ENCODE peak calls at places on chromosomes 1 and 21, in four cellular contexts. One of them, this sample, is unnamed.

GRCh38 chr1:97334454-97334853 is 586.4 kb downstream of the DPYD start:
- DNase-seq in Peyer's patch: no peak
- DNase-seq in stimulated activated CD4-positive, alpha-beta T cell treated with anti-CD3 and anti-CD28 coated beads, Interleukin-4, amount 100 ng/mL, for 48 hours: no peak
- DNase-seq in endothelial cell: no peak
- DNase-seq in this sample: no peak

GRCh38 chr1:243849089-243850012 is 692 bp downstream of the AKT3 start:
- DNase-seq in Peyer's patch: peak
- DNase-seq in stimulated activated CD4-positive, alpha-beta T cell treated with anti-CD3 and anti-CD28 coated beads, Interleukin-4, amount 100 ng/mL, for 48 hours: peak
- DNase-seq in endothelial cell: peak
- DNase-seq in this sample: peak

GRCh38 chr1:38608202-38608864 is 251.2 kb downstream of the RRAGC start:
- DNase-seq in Peyer's patch: no peak
- DNase-seq in stimulated activated CD4-positive, alpha-beta T cell treated with anti-CD3 and anti-CD28 coated beads, Interleukin-4, amount 100 ng/mL, for 48 hours: no peak
- DNase-seq in endothelial cell: peak
- DNase-seq in this sample: no peak

GRCh38 chr1:88079036-88079435 is 605.0 kb upstream of the PKN2 start:
- DNase-seq in Peyer's patch: no peak
- DNase-seq in stimulated activated CD4-positive, alpha-beta T cell treated with anti-CD3 and anti-CD28 coated beads, Interleukin-4, amount 100 ng/mL, for 48 hours: no peak
- DNase-seq in endothelial cell: peak
- DNase-seq in this sample: peak

GRCh38 chr1:24089743-24090555 is 22.0 kb downstream of the MYOM3 start:
- DNase-seq in Peyer's patch: peak
- DNase-seq in stimulated activated CD4-positive, alpha-beta T cell treated with anti-CD3 and anti-CD28 coated beads, Interleukin-4, amount 100 ng/mL, for 48 hours: no peak
- DNase-seq in endothelial cell: no peak
- DNase-seq in this sample: peak

GRCh38 chr1:211829343-211830054 is 1.1 kb downstream of the LPGAT1 start:
- DNase-seq in Peyer's patch: peak
- DNase-seq in stimulated activated CD4-positive, alpha-beta T cell treated with anti-CD3 and anti-CD28 coated beads, Interleukin-4, amount 100 ng/mL, for 48 hours: no peak
- DNase-seq in endothelial cell: peak
- DNase-seq in this sample: peak

GRCh38 chr1:89943846-89944781 is 50.8 kb upstream of the ZNF326 start:
- DNase-seq in Peyer's patch: no peak
- DNase-seq in stimulated activated CD4-positive, alpha-beta T cell treated with anti-CD3 and anti-CD28 coated beads, Interleukin-4, amount 100 ng/mL, for 48 hours: no peak
- DNase-seq in endothelial cell: no peak
- DNase-seq in this sample: no peak

GRCh38 chr1:103110701-103111100 is 2.4 kb upstream of the COL11A1 start:
- DNase-seq in Peyer's patch: no peak
- DNase-seq in stimulated activated CD4-positive, alpha-beta T cell treated with anti-CD3 and anti-CD28 coated beads, Interleukin-4, amount 100 ng/mL, for 48 hours: no peak
- DNase-seq in endothelial cell: no peak
- DNase-seq in this sample: no peak

GRCh38 chr1:210883821-210884220 is 250.1 kb downstream of the KCNH1 start:
- DNase-seq in Peyer's patch: no peak
- DNase-seq in stimulated activated CD4-positive, alpha-beta T cell treated with anti-CD3 and anti-CD28 coated beads, Interleukin-4, amount 100 ng/mL, for 48 hours: no peak
- DNase-seq in endothelial cell: no peak
- DNase-seq in this sample: peak

GRCh38 chr1:199282910-199283309 is 644.1 kb downstream of the PTPRC start:
- DNase-seq in Peyer's patch: no peak
- DNase-seq in stimulated activated CD4-positive, alpha-beta T cell treated with anti-CD3 and anti-CD28 coated beads, Interleukin-4, amount 100 ng/mL, for 48 hours: no peak
- DNase-seq in endothelial cell: no peak
- DNase-seq in this sample: no peak

GRCh38 chr1:200931776-200932175 is 37.1 kb downstream of the INAVA start:
- DNase-seq in Peyer's patch: no peak
- DNase-seq in stimulated activated CD4-positive, alpha-beta T cell treated with anti-CD3 and anti-CD28 coated beads, Interleukin-4, amount 100 ng/mL, for 48 hours: no peak
- DNase-seq in endothelial cell: no peak
- DNase-seq in this sample: no peak

GRCh38 chr1:45617618-45618017 is 6.2 kb downstream of the CCDC17 start:
- DNase-seq in Peyer's patch: no peak
- DNase-seq in stimulated activated CD4-positive, alpha-beta T cell treated with anti-CD3 and anti-CD28 coated beads, Interleukin-4, amount 100 ng/mL, for 48 hours: no peak
- DNase-seq in endothelial cell: no peak
- DNase-seq in this sample: peak

GRCh38 chr1:26170472-26170821 is 739 bp downstream of the ZNF593 start:
- DNase-seq in Peyer's patch: no peak
- DNase-seq in stimulated activated CD4-positive, alpha-beta T cell treated with anti-CD3 and anti-CD28 coated beads, Interleukin-4, amount 100 ng/mL, for 48 hours: no peak
- DNase-seq in endothelial cell: no peak
- DNase-seq in this sample: peak

GRCh38 chr21:31530364-31530763 is 129.1 kb upstream of the SOD1 start:
- DNase-seq in Peyer's patch: no peak
- DNase-seq in stimulated activated CD4-positive, alpha-beta T cell treated with anti-CD3 and anti-CD28 coated beads, Interleukin-4, amount 100 ng/mL, for 48 hours: no peak
- DNase-seq in endothelial cell: no peak
- DNase-seq in this sample: no peak

GRCh38 chr1:54839824-54840223 is 38.7 kb upstream of the TTC22 start:
- DNase-seq in Peyer's patch: no peak
- DNase-seq in stimulated activated CD4-positive, alpha-beta T cell treated with anti-CD3 and anti-CD28 coated beads, Interleukin-4, amount 100 ng/mL, for 48 hours: no peak
- DNase-seq in endothelial cell: no peak
- DNase-seq in this sample: peak

GRCh38 chr1:156104065-156104810 is 10.3 kb upstream of the LMNA start:
- DNase-seq in Peyer's patch: peak
- DNase-seq in stimulated activated CD4-positive, alpha-beta T cell treated with anti-CD3 and anti-CD28 coated beads, Interleukin-4, amount 100 ng/mL, for 48 hours: no peak
- DNase-seq in endothelial cell: peak
- DNase-seq in this sample: peak

GRCh38 chr1:40001456-40001855 is 39.1 kb upstream of the CAP1 start:
- DNase-seq in Peyer's patch: no peak
- DNase-seq in stimulated activated CD4-positive, alpha-beta T cell treated with anti-CD3 and anti-CD28 coated beads, Interleukin-4, amount 100 ng/mL, for 48 hours: no peak
- DNase-seq in endothelial cell: no peak
- DNase-seq in this sample: no peak

GRCh38 chr1:97378596-97378995 is 542.2 kb downstream of the DPYD start:
- DNase-seq in Peyer's patch: no peak
- DNase-seq in stimulated activated CD4-positive, alpha-beta T cell treated with anti-CD3 and anti-CD28 coated beads, Interleukin-4, amount 100 ng/mL, for 48 hours: no peak
- DNase-seq in endothelial cell: no peak
- DNase-seq in this sample: no peak

GRCh38 chr1:204258213-204259115 is 44.7 kb upstream of the GOLT1A start:
- DNase-seq in Peyer's patch: peak
- DNase-seq in stimulated activated CD4-positive, alpha-beta T cell treated with anti-CD3 and anti-CD28 coated beads, Interleukin-4, amount 100 ng/mL, for 48 hours: peak
- DNase-seq in endothelial cell: peak
- DNase-seq in this sample: peak

GRCh38 chr1:156086256-156086662 is 4.0 kb upstream of the MEX3A start:
- DNase-seq in Peyer's patch: no peak
- DNase-seq in stimulated activated CD4-positive, alpha-beta T cell treated with anti-CD3 and anti-CD28 coated beads, Interleukin-4, amount 100 ng/mL, for 48 hours: no peak
- DNase-seq in endothelial cell: no peak
- DNase-seq in this sample: no peak

GRCh38 chr1:87950369-87950768 is 621.7 kb downstream of the LMO4 start:
- DNase-seq in Peyer's patch: no peak
- DNase-seq in stimulated activated CD4-positive, alpha-beta T cell treated with anti-CD3 and anti-CD28 coated beads, Interleukin-4, amount 100 ng/mL, for 48 hours: no peak
- DNase-seq in endothelial cell: no peak
- DNase-seq in this sample: no peak

GRCh38 chr1:65758128-65758527 is 34.6 kb upstream of the PDE4B start:
- DNase-seq in Peyer's patch: no peak
- DNase-seq in stimulated activated CD4-positive, alpha-beta T cell treated with anti-CD3 and anti-CD28 coated beads, Interleukin-4, amount 100 ng/mL, for 48 hours: no peak
- DNase-seq in endothelial cell: no peak
- DNase-seq in this sample: no peak

GRCh38 chr1:31507676-31508530 is 68.4 kb upstream of the TINAGL1 start:
- DNase-seq in Peyer's patch: no peak
- DNase-seq in stimulated activated CD4-positive, alpha-beta T cell treated with anti-CD3 and anti-CD28 coated beads, Interleukin-4, amount 100 ng/mL, for 48 hours: no peak
- DNase-seq in endothelial cell: no peak
- DNase-seq in this sample: no peak

GRCh38 chr1:205375816-205376545 is 19.3 kb upstream of the KLHDC8A start:
- DNase-seq in Peyer's patch: no peak
- DNase-seq in stimulated activated CD4-positive, alpha-beta T cell treated with anti-CD3 and anti-CD28 coated beads, Interleukin-4, amount 100 ng/mL, for 48 hours: no peak
- DNase-seq in endothelial cell: no peak
- DNase-seq in this sample: peak

GRCh38 chr1:31007462-31007991 is 58.0 kb downstream of the PUM1 start:
- DNase-seq in Peyer's patch: no peak
- DNase-seq in stimulated activated CD4-positive, alpha-beta T cell treated with anti-CD3 and anti-CD28 coated beads, Interleukin-4, amount 100 ng/mL, for 48 hours: no peak
- DNase-seq in endothelial cell: no peak
- DNase-seq in this sample: peak

GRCh38 chr1:233289676-233290075 is 5.8 kb downstream of the PCNX2 start:
- DNase-seq in Peyer's patch: no peak
- DNase-seq in stimulated activated CD4-positive, alpha-beta T cell treated with anti-CD3 and anti-CD28 coated beads, Interleukin-4, amount 100 ng/mL, for 48 hours: no peak
- DNase-seq in endothelial cell: no peak
- DNase-seq in this sample: no peak

GRCh38 chr1:198178615-198179014 is 21.8 kb downstream of the NEK7 start:
- DNase-seq in Peyer's patch: no peak
- DNase-seq in stimulated activated CD4-positive, alpha-beta T cell treated with anti-CD3 and anti-CD28 coated beads, Interleukin-4, amount 100 ng/mL, for 48 hours: no peak
- DNase-seq in endothelial cell: no peak
- DNase-seq in this sample: no peak

GRCh38 chr1:15799004-15799867 is 8.2 kb downstream of the UQCRHL start:
- DNase-seq in Peyer's patch: peak
- DNase-seq in stimulated activated CD4-positive, alpha-beta T cell treated with anti-CD3 and anti-CD28 coated beads, Interleukin-4, amount 100 ng/mL, for 48 hours: peak
- DNase-seq in endothelial cell: no peak
- DNase-seq in this sample: peak